ENCODE peak calls at places on chromosomes 11 and 22, in five cellular contexts. I is AG04450; P is ovary; L is activated CD8-positive, alpha-beta memory T cell treated with anti-CD3 and anti-CD28 coated beads, Interleukin-2, amount 50 U/mL, for 4 hours; Z is T-helper 9 cell. N is an unnamed sample.

GRCh38 chr11:70167723-70168404 is 35.2 kb upstream of the FADD start:
- DNase-seq in L (no peak), I (no peak), P (no peak), Z (no peak), N (no peak)

GRCh38 chr22:45460288-45461109 is 42.2 kb upstream of the FBLN1 start:
- DNase-seq in I (peak; percentile 82), Z (no peak), P (peak; percentile 64), L (no peak), N (no peak)

GRCh38 chr11:62431171-62431895 is 12.5 kb downstream of the SCGB1A1 start:
- DNase-seq in L (no peak), P (no peak), Z (no peak), I (peak; percentile 69), N (no peak)

GRCh38 chr11:127675602-127676001 is 675.0 kb upstream of the KIRREL3 start:
- DNase-seq in L (no peak), I (no peak), Z (no peak), P (no peak), N (no peak)

GRCh38 chr22:27980424-27981148 is 61.5 kb upstream of the PITPNB start:
- DNase-seq in I (no peak), P (no peak), Z (no peak), L (no peak), N (no peak)

GRCh38 chr22:39556970-39557811 is 13.4 kb upstream of the CACNA1I start:
- DNase-seq in I (no peak), P (no peak), Z (no peak), L (peak; percentile 51), N (no peak)

GRCh38 chr22:50002791-50003190 is 9.8 kb downstream of the IL17REL start:
- DNase-seq in I (no peak), Z (no peak), P (no peak), L (no peak), N (no peak)

GRCh38 chr11:96038046-96038445 is 114.1 kb upstream of the MTMR2 start:
- DNase-seq in L (no peak), Z (no peak), P (no peak), I (no peak), N (no peak)

GRCh38 chr22:50062509-50063135 is 4.5 kb upstream of the TTLL8 start:
- DNase-seq in Z (no peak), P (no peak), I (no peak), L (no peak), N (no peak)

GRCh38 chr11:134535029-134536025 is 123.3 kb upstream of the B3GAT1 start:
- DNase-seq in I (no peak), Z (no peak), P (no peak), L (no peak), N (no peak)

GRCh38 chr22:45537734-45538181 is 35.1 kb downstream of the FBLN1 start:
- DNase-seq in P (peak; percentile 76), Z (no peak), I (peak; percentile 59), L (no peak), N (no peak)

GRCh38 chr11:59849129-59849528 is 3.8 kb upstream of the CBLIF start:
- DNase-seq in I (no peak), P (no peak), Z (no peak), L (no peak), N (no peak)

GRCh38 chr11:30935861-30936260 is 349.7 kb upstream of the MPPED2 start:
- DNase-seq in P (no peak), Z (no peak), L (no peak), I (no peak), N (no peak)

GRCh38 chr22:27949421-27949820 is 30.4 kb upstream of the PITPNB start:
- DNase-seq in P (no peak), L (no peak), Z (no peak), I (no peak), N (no peak)

GRCh38 chr22:29306830-29307657 is 594 bp downstream of the GAS2L1 start:
- DNase-seq in Z (peak; percentile 32), I (no peak), P (peak; percentile 82), L (peak; percentile 24), N (peak; percentile 25)

GRCh38 chr11:59197990-59198389 is 14.7 kb downstream of the MPEG1 start:
- DNase-seq in Z (no peak), P (peak; percentile 84), I (no peak), L (no peak), N (peak; percentile 41)

GRCh38 chr11:62195945-62196344 is 5.9 kb downstream of the SCGB1D1 start:
- DNase-seq in P (no peak), I (no peak), L (no peak), Z (no peak), N (no peak)

GRCh38 chr11:109957601-109958000 is 135.6 kb upstream of the ZC3H12C start:
- DNase-seq in L (no peak), I (no peak), P (no peak), Z (no peak), N (no peak)

GRCh38 chr11:16363709-16364108 is 7.4 kb upstream of the SOX6 start:
- DNase-seq in L (no peak), Z (no peak), I (no peak), P (no peak), N (no peak)

GRCh38 chr11:57306156-57306876 is 18.4 kb downstream of the TNKS1BP1 start:
- DNase-seq in L (no peak), Z (no peak), I (no peak), P (no peak), N (no peak)

GRCh38 chr11:107494036-107494435 is 36.4 kb upstream of the CWF19L2 start:
- DNase-seq in Z (no peak), P (no peak), I (no peak), L (no peak), N (no peak)

GRCh38 chr11:12207384-12208150 is 97.2 kb downstream of the MICAL2 start:
- DNase-seq in Z (no peak), L (no peak), P (no peak), I (peak; percentile 80), N (peak; percentile 5)

GRCh38 chr11:23574149-23574548 is 713.9 kb upstream of the CCDC179 start:
- DNase-seq in I (no peak), P (no peak), L (no peak), Z (no peak), N (no peak)

GRCh38 chr11:71326328-71326940 is 74.1 kb upstream of the SHANK2 start:
- DNase-seq in L (no peak), Z (no peak), I (no peak), P (no peak), N (no peak)

GRCh38 chr11:111944139-111944538 is 7.0 kb downstream of the DIXDC1 start:
- DNase-seq in L (no peak), P (no peak), I (peak; percentile 59), Z (no peak), N (no peak)

GRCh38 chr11:128187829-128188228 is 399.5 kb downstream of the ETS1 start:
- DNase-seq in P (no peak), Z (no peak), I (no peak), L (no peak), N (no peak)

GRCh38 chr22:31235076-31235475 is 23.0 kb downstream of the LIMK2 start:
- DNase-seq in I (no peak), Z (no peak), L (no peak), P (no peak), N (no peak)

GRCh38 chr22:37037669-37038068 is 13.9 kb upstream of the KCTD17 start:
- DNase-seq in Z (no peak), P (no peak), L (no peak), I (no peak), N (no peak)

GRCh38 chr11:109894242-109894641 is 198.9 kb upstream of the ZC3H12C start:
- DNase-seq in P (no peak), Z (no peak), L (no peak), I (no peak), N (no peak)

GRCh38 chr22:20064140-20064480 is 15.9 kb upstream of the DGCR8 start:
- DNase-seq in P (no peak), I (no peak), Z (no peak), L (no peak), N (no peak)

GRCh38 chr11:86793307-86793706 is 7.0 kb upstream of the PRSS23 start:
- DNase-seq in I (no peak), P (no peak), L (no peak), Z (no peak), N (no peak)

GRCh38 chr11:76240143-76240505 is 33.8 kb upstream of the WNT11 start:
- DNase-seq in P (no peak), Z (no peak), L (no peak), I (no peak), N (no peak)

GRCh38 chr11:83019888-83020579 is 51.7 kb downstream of the RAB30 start:
- DNase-seq in Z (no peak), I (no peak), L (no peak), P (no peak), N (no peak)

GRCh38 chr11:112961751-112962747 is 829 bp downstream of the NCAM1 start:
- DNase-seq in L (no peak), I (no peak), P (peak; percentile 38), Z (no peak), N (no peak)

GRCh38 chr11:10302744-10303557 is 1.9 kb upstream of the ADM start:
- DNase-seq in I (no peak), L (peak; percentile 67), Z (peak; percentile 66), P (peak; percentile 95), N (no peak)

GRCh38 chr22:20433191-20433590 is 4.4 kb downstream of the SCARF2 start:
- DNase-seq in L (no peak), P (peak; percentile 17), I (no peak), Z (no peak), N (no peak)

N was measured in GOT3.